ENCODE peak calls at places on chromosomes 3 and 15, in four cellular contexts. N, I, Q and P are unnamed samples.

GRCh38 chr3:155504682-155505081 is 211.2 kb upstream of the STRIT1 start:
- DNase-seq in Q (no peak), N (no peak), I (no peak), P (no peak)

GRCh38 chr15:35519536-35520149 is 26.3 kb downstream of the DPH6 start:
- DNase-seq in Q (peak), I (peak), N (peak), P (no peak)

GRCh38 chr3:152376351-152377183 is 107.8 kb downstream of the MBNL1 start:
- DNase-seq in N (no peak), I (no peak), Q (no peak), P (no peak)

GRCh38 chr3:189635385-189635784 is 4.2 kb downstream of the TP63 start:
- DNase-seq in I (no peak), N (no peak), Q (no peak), P (no peak)

GRCh38 chr15:48617619-48618018 is 27.9 kb downstream of the FBN1 start:
- DNase-seq in N (no peak), Q (no peak), I (no peak), P (no peak)

GRCh38 chr3:48960841-48961413 is 29.1 kb upstream of the P4HTM start:
- DNase-seq in Q (no peak), N (no peak), I (no peak), P (no peak)

GRCh38 chr3:177746259-177747021 is 549.2 kb upstream of the TBL1XR1 start:
- DNase-seq in N (peak), Q (no peak), I (no peak), P (no peak)

GRCh38 chr3:159978353-159978752 is 10.3 kb upstream of the IL12A start:
- DNase-seq in N (no peak), Q (peak), I (no peak), P (no peak)

GRCh38 chr15:69298354-69298696 is 387 bp upstream of the PAQR5 start:
- DNase-seq in N (no peak), Q (no peak), I (no peak), P (no peak)

GRCh38 chr15:69300129-69300588 is 1.4 kb downstream of the PAQR5 start:
- DNase-seq in I (no peak), Q (no peak), N (no peak), P (no peak)

GRCh38 chr15:69297642-69298353 is 914 bp upstream of the PAQR5 start:
- DNase-seq in N (no peak), Q (no peak), I (no peak), P (no peak)

GRCh38 chr15:69298697-69299441 is at the start of gene PAQR5:
- DNase-seq in N (no peak), Q (peak), I (peak), P (no peak)

GRCh38 chr15:69299451-69300128 is 878 bp downstream of the PAQR5 start:
- DNase-seq in N (no peak), I (no peak), Q (no peak), P (no peak)
- H3K4me3 ChIP-seq in N (no peak), I (peak), Q (no peak), P (no peak)

GRCh38 chr3:121817753-121818152 is 17.1 kb downstream of the IQCB1 start:
- DNase-seq in I (no peak), Q (no peak), N (peak), P (peak)
- H3K4me3 ChIP-seq in I (no peak), Q (no peak), N (no peak), P (no peak)

DNA sequence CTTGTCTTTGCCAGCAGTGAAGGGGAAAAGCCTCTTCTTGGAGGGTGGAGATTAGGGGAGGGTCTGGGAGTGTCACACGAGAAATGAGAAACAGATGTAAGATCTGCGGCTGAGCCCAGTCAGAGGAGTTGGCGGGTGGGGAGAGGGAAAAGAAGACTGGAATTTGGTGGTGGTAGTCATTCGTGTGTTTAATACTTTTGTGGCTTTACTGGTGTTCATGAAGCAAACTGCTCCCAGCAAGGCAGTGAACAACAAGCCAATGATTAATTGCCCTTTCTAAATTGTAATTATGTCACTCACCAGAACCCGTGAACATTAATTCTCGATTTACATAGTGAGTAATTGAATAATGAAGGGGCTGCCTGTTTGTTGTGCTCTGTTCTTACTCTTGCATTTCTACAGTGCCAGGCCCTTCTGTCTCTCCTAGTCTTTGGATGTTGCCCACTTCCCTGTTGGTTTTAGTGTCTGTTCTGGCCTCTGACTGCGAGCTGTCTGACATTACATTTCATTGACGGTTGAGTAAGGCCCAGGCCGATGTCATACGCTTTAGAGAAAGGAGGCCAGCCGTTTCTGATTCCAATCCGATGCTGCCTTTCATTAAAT is 78.0 kb downstream of the CHCHD6 start:
- DNase-seq in N (no peak), I (peak), Q (peak), P (no peak)
- H3K4me3 ChIP-seq in N (no peak), I (no peak), Q (no peak), P (no peak)

DNA sequence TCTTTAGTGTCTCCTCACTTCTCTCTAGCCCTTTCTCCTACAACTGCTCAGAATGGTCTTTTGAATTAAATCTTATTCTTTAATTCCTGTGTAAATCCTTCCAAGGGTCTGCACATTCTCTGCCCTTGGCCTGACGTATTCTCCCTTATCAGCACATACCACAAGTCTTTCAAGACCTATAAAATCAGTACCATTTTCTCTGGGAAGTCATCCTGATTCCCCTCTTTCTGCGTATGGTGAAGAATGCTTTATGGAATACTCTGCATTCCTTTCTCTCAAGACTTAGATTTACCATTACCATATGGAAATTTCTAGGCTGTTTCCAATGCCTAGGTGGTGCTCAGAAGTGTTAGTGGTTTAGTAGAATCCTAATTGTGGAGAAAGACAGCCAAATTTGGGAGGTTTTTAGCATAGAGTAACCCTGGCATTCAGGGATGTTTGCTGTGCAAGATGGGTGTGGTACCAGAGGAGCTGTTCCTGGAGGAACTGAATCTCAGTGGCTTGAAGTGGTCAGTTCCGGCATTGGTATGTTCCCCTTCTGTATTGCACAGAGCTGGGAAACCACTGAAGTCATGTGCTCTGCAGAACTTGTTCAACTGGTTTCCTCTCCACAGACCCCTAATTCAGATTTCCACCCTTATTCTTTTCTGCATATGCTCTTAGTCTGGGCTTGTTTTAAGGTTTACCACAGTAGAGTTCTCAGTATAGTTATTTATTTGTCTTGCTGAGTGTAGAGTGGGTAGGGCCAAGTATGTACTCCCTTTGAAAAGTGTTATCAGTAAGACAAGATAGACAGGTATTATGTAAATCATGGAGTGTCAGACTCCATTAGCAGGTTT is 24.5 kb downstream of the IQGAP1 start:
- DNase-seq in N (peak), Q (peak), I (peak), P (no peak)
- H3K4me3 ChIP-seq in N (peak), Q (no peak), I (no peak), P (no peak)

GRCh38 chr3:10505050-10505790 is at the start of gene ATP2B2:
- DNase-seq in N (no peak), I (peak), Q (peak), P (peak)
- H3K4me3 ChIP-seq in N (no peak), I (peak), Q (no peak), P (no peak)

GRCh38 chr15:28132524-28133275 is 33.6 kb upstream of the OCA2 start:
- DNase-seq in I (no peak), N (no peak), Q (no peak), P (no peak)
- H3K4me3 ChIP-seq in I (no peak), N (no peak), Q (no peak), P (no peak)

DNA sequence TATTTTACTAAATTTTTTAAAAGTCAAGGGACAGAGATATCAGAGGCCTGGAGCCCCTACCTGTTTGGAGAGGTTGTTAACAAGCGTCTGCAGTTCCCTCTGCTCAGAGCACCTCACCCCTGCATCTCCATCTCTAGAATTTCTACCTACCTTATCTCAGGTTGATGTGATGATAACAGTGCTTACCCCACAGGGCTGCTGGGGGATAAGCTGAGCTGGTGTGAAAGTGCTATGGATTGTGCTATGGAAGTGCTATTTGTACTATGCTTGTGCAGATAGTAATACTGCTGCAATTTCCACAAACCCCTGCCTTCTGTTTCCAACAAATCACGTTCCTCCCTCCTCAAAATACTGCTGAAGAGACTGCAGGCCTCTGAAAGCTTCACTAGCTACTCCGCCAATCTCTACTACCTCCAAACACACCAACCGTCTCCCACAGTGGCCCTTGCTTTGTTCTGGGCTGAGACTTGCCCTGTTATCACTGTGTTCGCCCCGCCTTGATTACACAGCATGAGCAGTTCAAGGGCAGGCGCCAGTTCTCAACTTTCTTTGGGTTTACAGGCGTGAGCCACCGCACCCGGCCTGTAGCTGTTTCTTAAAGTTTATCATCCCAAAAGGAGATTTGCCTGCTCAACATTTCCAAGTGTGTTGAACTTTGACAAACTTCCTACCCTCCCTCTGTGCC is 28.4 kb upstream of the PARL start:
- DNase-seq in N (no peak), Q (peak), I (no peak), P (no peak)
- H3K4me3 ChIP-seq in N (no peak), Q (no peak), I (no peak), P (no peak)

DNA sequence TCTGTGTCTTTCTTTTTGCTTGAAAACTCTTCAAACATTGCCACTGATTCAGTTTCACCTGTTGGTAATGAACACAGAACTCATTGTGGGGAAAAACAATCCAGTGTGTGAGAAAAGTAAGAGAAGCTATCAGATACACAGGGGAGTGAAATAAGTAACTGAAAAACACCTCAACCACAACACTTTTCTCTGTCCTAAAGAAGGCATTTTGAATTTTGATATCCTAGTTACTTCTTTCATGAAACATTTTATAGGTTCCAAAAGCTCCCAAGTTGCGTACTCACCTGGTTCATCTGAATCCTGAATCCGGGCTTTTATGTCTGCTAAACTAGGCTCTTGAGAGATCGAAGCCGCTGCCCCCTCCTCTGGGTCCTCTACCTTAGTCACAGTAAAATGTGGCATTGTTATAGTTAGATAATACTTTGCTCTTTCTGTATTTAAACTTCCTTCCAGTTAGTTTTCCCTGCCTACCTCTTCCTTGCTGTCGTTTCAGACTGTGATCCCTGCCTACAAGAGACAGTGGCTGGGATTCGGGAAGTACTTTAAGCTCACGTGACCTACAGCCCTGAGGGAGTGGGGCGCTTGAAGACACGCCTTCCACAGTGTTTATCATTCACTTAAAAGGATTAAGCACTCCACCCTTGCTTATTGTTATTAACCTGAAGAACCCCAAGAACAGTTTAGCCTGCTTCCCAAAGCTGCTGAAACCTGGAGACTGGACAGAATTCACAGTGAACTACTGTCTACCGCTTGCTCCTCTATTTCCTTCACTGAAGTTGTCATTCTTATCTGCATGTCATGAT is 19.1 kb downstream of the SLC12A6 start:
- DNase-seq in I (peak), Q (peak), N (peak), P (peak)
- H3K4me3 ChIP-seq in I (peak), Q (peak), N (peak), P (peak)

GRCh38 chr3:141076026-141076797 is 25.1 kb downstream of the SPSB4 start:
- DNase-seq in N (no peak), I (peak), Q (no peak), P (no peak)

GRCh38 chr3:141078200-141078599 is 27.1 kb downstream of the SPSB4 start:
- DNase-seq in I (no peak), Q (no peak), N (no peak), P (no peak)

GRCh38 chr3:141080407-141080806 is 29.3 kb downstream of the SPSB4 start:
- DNase-seq in N (no peak), I (no peak), Q (no peak), P (no peak)

GRCh38 chr3:141076821-141077571 is 25.8 kb downstream of the SPSB4 start:
- DNase-seq in Q (peak), N (no peak), I (peak), P (no peak)

DNA sequence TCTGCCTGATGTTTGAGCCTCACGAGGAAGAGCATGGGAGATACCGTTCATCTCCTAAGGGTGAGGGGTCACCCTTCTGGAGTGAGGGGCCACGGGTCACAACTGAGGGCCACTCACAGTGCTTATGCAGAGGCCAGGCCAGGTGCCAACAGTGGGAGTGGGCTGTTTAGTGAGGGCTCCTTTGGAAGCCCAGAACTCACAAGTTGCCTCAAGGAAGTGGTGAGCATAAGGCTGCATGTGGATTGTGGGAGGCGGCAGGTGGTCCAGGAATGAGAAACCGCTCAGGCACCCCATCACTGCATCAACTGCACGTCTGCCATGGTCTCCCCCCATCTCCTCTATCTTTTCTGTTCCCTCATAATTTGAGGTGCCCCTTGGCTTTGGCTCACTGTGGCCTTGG is 26.5 kb downstream of the SPSB4 start:
- DNase-seq in N (no peak), Q (no peak), I (no peak), P (no peak)
- H3K4me3 ChIP-seq in N (no peak), Q (no peak), I (no peak), P (no peak)